ENCODE peak calls at places on chromosome 2, in five cellular contexts. F is foreskin fibroblast, E is IMR-90, C is Peyer's patch, V is NCI-H1105 treated with DMSO at 0.1 percent for 48 hours. G is an unnamed sample.

GRCh38 chr2:28356095-28356911 is 36.4 kb upstream of the FOSL2 start:
- DNase-seq in V (peak), E (peak), C (peak), F (peak), G (peak)

GRCh38 chr2:48178611-48179010 is 272.3 kb upstream of the FBXO11 start:
- DNase-seq in F (no peak), C (no peak), V (no peak), E (no peak), G (no peak)

GRCh38 chr2:239202836-239203235 is 198.0 kb downstream of the HDAC4 start:
- DNase-seq in E (no peak), C (peak), V (no peak), F (no peak), G (no peak)

GRCh38 chr2:220373878-220374277 is 746.4 kb downstream of the SLC4A3 start:
- DNase-seq in F (peak), E (peak), C (no peak), V (peak), G (peak)

GRCh38 chr2:8403871-8404270 is 278.0 kb upstream of the ID2 start:
- DNase-seq in C (peak), E (no peak), F (no peak), V (no peak), G (no peak)

GRCh38 chr2:162256621-162257020 is 13.4 kb upstream of the FAP start:
- DNase-seq in C (no peak), E (peak), V (no peak), F (peak), G (peak)

GRCh38 chr2:6492573-6492972 is 373.1 kb downstream of the CMPK2 start:
- DNase-seq in F (no peak), C (no peak), V (peak), E (no peak), G (no peak)

GRCh38 chr2:235827585-235827992 is 333.7 kb downstream of the AGAP1 start:
- DNase-seq in V (no peak), C (no peak), F (peak), E (no peak), G (peak)

GRCh38 chr2:162252147-162252546 is 8.9 kb upstream of the FAP start:
- DNase-seq in V (no peak), C (no peak), F (no peak), E (no peak), G (no peak)

GRCh38 chr2:54240515-54241219 is 15.4 kb downstream of the TSPYL6 start:
- DNase-seq in C (no peak), V (no peak), F (peak), E (peak), G (peak)

GRCh38 chr2:26238301-26238958 is 6.0 kb downstream of the HADHA start:
- DNase-seq in C (no peak), V (no peak), F (peak), E (peak), G (peak)

GRCh38 chr2:60515751-60516226 is 37.7 kb downstream of the BCL11A start:
- DNase-seq in C (no peak), E (peak), V (no peak), F (peak), G (peak)

GRCh38 chr2:210568108-210568507 is 11.7 kb downstream of the CPS1 start:
- DNase-seq in C (no peak), V (no peak), E (no peak), F (no peak), G (no peak)

GRCh38 chr2:20467789-20468548 is 21.1 kb downstream of the RHOB start:
- DNase-seq in V (no peak), F (no peak), E (no peak), C (peak), G (no peak)

GRCh38 chr2:48034295-48034694 is 128.0 kb upstream of the FBXO11 start:
- DNase-seq in V (no peak), F (no peak), C (no peak), E (no peak), G (no peak)

GRCh38 chr2:100422320-100422719 is 4.9 kb upstream of the CHST10 start:
- DNase-seq in E (peak), V (peak), C (no peak), F (peak), G (peak)

GRCh38 chr2:152367547-152368250 is 32.7 kb downstream of the FMNL2 start:
- DNase-seq in C (no peak), V (no peak), E (peak), F (peak), G (no peak)

GRCh38 chr2:121253021-121253673 is 31.9 kb downstream of the TFCP2L1 start:
- DNase-seq in F (no peak), E (no peak), V (no peak), C (peak), G (no peak)

GRCh38 chr2:234840336-234840735 is 111.5 kb upstream of the SH3BP4 start:
- DNase-seq in C (no peak), E (peak), V (no peak), F (peak), G (peak)

GRCh38 chr2:119544075-119545031 is at the start of gene CFAP221:
- DNase-seq in E (peak), F (peak), V (peak), C (peak), G (peak)

GRCh38 chr2:72115361-72116080 is 32.1 kb downstream of the CYP26B1 start:
- DNase-seq in E (peak), F (peak), V (no peak), C (no peak), G (peak)

GRCh38 chr2:127174176-127174575 is 45.9 kb downstream of the CYP27C1 start:
- DNase-seq in E (peak), C (no peak), F (peak), V (no peak), G (peak)

GRCh38 chr2:235813398-235813797 is 319.6 kb downstream of the AGAP1 start:
- DNase-seq in E (no peak), V (no peak), C (no peak), F (no peak), G (no peak)

GRCh38 chr2:109208071-109208950 is 79.3 kb downstream of the SH3RF3 start:
- DNase-seq in V (no peak), C (no peak), F (peak), E (peak), G (peak)

GRCh38 chr2:197011777-197012641 is 85.5 kb upstream of the PGAP1 start:
- DNase-seq in F (peak), E (peak), C (no peak), V (peak), G (peak)

GRCh38 chr2:202025816-202026215 is 7.8 kb upstream of the FZD7 start:
- DNase-seq in V (no peak), F (no peak), C (no peak), E (no peak), G (no peak)

GRCh38 chr2:37919631-37920032 is 5.5 kb upstream of the RMDN2 start:
- DNase-seq in C (no peak), F (no peak), V (no peak), E (no peak), G (no peak)

GRCh38 chr2:226873051-226873620 is 37.3 kb downstream of the RHBDD1 start:
- DNase-seq in F (peak), C (no peak), E (peak), V (no peak), G (peak)

GRCh38 chr2:20641123-20641985 is 9.5 kb downstream of the HS1BP3 start:
- DNase-seq in V (no peak), C (no peak), F (peak), E (peak), G (peak)

GRCh38 chr2:233346930-233347329 is 7.4 kb upstream of the DGKD start:
- DNase-seq in C (no peak), E (no peak), F (no peak), V (no peak), G (no peak)

GRCh38 chr2:127193164-127193947 is 26.7 kb downstream of the CYP27C1 start:
- DNase-seq in C (no peak), V (no peak), F (peak), E (peak), G (no peak)

GRCh38 chr2:231554748-231555545 is 24.7 kb upstream of the NMUR1 start:
- DNase-seq in C (peak), E (peak), V (no peak), F (peak), G (peak)

GRCh38 chr2:223586261-223586660 is 15.9 kb downstream of the SCG2 start:
- DNase-seq in F (peak), E (peak), V (peak), C (no peak), G (peak)

GRCh38 chr2:216606551-216607527 is 26.4 kb upstream of the IGFBP2 start:
- DNase-seq in C (no peak), F (no peak), V (peak), E (no peak), G (no peak)